ENCODE peak calls at places on chromosome 4, in ten cellular contexts. One of them, this sample, is unnamed.

GRCh38 chr4:20422398-20422797 is 170.7 kb downstream of the SLIT2 start:
- DNase-seq in RWPE1: peak
- DNase-seq in foreskin fibroblast: peak
- DNase-seq in CD4-positive, alpha-beta T cell: peak
- DNase-seq in fibroblast of lung: peak
- DNase-seq in astrocyte of the spinal cord: peak
- DNase-seq in pancreas: peak
- DNase-seq in adrenal gland: peak
- DNase-seq in omental fat pad: no peak
- DNase-seq in AG04450: no peak
- DNase-seq in this sample: peak

GRCh38 chr4:15961778-15962510 is 1.0 kb downstream of the FGFBP2 start:
- DNase-seq in RWPE1: no peak
- DNase-seq in foreskin fibroblast: no peak
- DNase-seq in CD4-positive, alpha-beta T cell: no peak
- DNase-seq in fibroblast of lung: no peak
- DNase-seq in astrocyte of the spinal cord: no peak
- DNase-seq in pancreas: no peak
- DNase-seq in adrenal gland: no peak
- DNase-seq in omental fat pad: no peak
- DNase-seq in AG04450: no peak
- DNase-seq in this sample: no peak

GRCh38 chr4:182083681-182084410 is 159.4 kb upstream of the TENM3 start:
- DNase-seq in RWPE1: no peak
- DNase-seq in foreskin fibroblast: no peak
- DNase-seq in CD4-positive, alpha-beta T cell: no peak
- DNase-seq in fibroblast of lung: peak
- DNase-seq in astrocyte of the spinal cord: no peak
- DNase-seq in pancreas: no peak
- DNase-seq in adrenal gland: no peak
- DNase-seq in omental fat pad: no peak
- DNase-seq in AG04450: no peak
- DNase-seq in this sample: no peak

GRCh38 chr4:55549888-55550287 is 3.2 kb upstream of the CLOCK start:
- DNase-seq in RWPE1: peak
- DNase-seq in foreskin fibroblast: peak
- DNase-seq in CD4-positive, alpha-beta T cell: no peak
- DNase-seq in fibroblast of lung: peak
- DNase-seq in astrocyte of the spinal cord: peak
- DNase-seq in pancreas: no peak
- DNase-seq in adrenal gland: no peak
- DNase-seq in omental fat pad: no peak
- DNase-seq in AG04450: peak
- DNase-seq in this sample: no peak

GRCh38 chr4:154254999-154255398 is 236.6 kb downstream of the DCHS2 start:
- DNase-seq in RWPE1: no peak
- DNase-seq in foreskin fibroblast: no peak
- DNase-seq in CD4-positive, alpha-beta T cell: no peak
- DNase-seq in fibroblast of lung: no peak
- DNase-seq in astrocyte of the spinal cord: no peak
- DNase-seq in pancreas: no peak
- DNase-seq in adrenal gland: no peak
- DNase-seq in omental fat pad: no peak
- DNase-seq in AG04450: no peak
- DNase-seq in this sample: no peak

GRCh38 chr4:121658125-121658524 is 38.7 kb downstream of the ANXA5 start:
- DNase-seq in RWPE1: no peak
- DNase-seq in foreskin fibroblast: no peak
- DNase-seq in CD4-positive, alpha-beta T cell: no peak
- DNase-seq in fibroblast of lung: no peak
- DNase-seq in astrocyte of the spinal cord: no peak
- DNase-seq in pancreas: no peak
- DNase-seq in adrenal gland: no peak
- DNase-seq in omental fat pad: no peak
- DNase-seq in AG04450: no peak
- DNase-seq in this sample: no peak

GRCh38 chr4:152735302-152735917 is 44.1 kb downstream of the TIGD4 start:
- DNase-seq in RWPE1: peak
- DNase-seq in foreskin fibroblast: peak
- DNase-seq in CD4-positive, alpha-beta T cell: no peak
- DNase-seq in fibroblast of lung: peak
- DNase-seq in astrocyte of the spinal cord: peak
- DNase-seq in pancreas: no peak
- DNase-seq in adrenal gland: no peak
- DNase-seq in omental fat pad: no peak
- DNase-seq in AG04450: no peak
- DNase-seq in this sample: no peak

GRCh38 chr4:186932196-186932595 is 208.5 kb upstream of the FAT1 start:
- DNase-seq in RWPE1: no peak
- DNase-seq in foreskin fibroblast: no peak
- DNase-seq in CD4-positive, alpha-beta T cell: no peak
- DNase-seq in fibroblast of lung: peak
- DNase-seq in astrocyte of the spinal cord: peak
- DNase-seq in pancreas: no peak
- DNase-seq in adrenal gland: no peak
- DNase-seq in omental fat pad: no peak
- DNase-seq in AG04450: no peak
- DNase-seq in this sample: no peak

GRCh38 chr4:37802068-37802666 is 24.3 kb upstream of the PGM2 start:
- DNase-seq in RWPE1: peak
- DNase-seq in foreskin fibroblast: peak
- DNase-seq in CD4-positive, alpha-beta T cell: no peak
- DNase-seq in fibroblast of lung: peak
- DNase-seq in astrocyte of the spinal cord: peak
- DNase-seq in pancreas: peak
- DNase-seq in adrenal gland: peak
- DNase-seq in omental fat pad: no peak
- DNase-seq in AG04450: no peak
- DNase-seq in this sample: no peak

GRCh38 chr4:6668391-6668790 is 25.3 kb upstream of the S100P start:
- DNase-seq in RWPE1: peak
- DNase-seq in foreskin fibroblast: peak
- DNase-seq in CD4-positive, alpha-beta T cell: no peak
- DNase-seq in fibroblast of lung: peak
- DNase-seq in astrocyte of the spinal cord: no peak
- DNase-seq in pancreas: no peak
- DNase-seq in adrenal gland: no peak
- DNase-seq in omental fat pad: no peak
- DNase-seq in AG04450: peak
- DNase-seq in this sample: no peak

GRCh38 chr4:11232004-11232403 is 196.7 kb downstream of the HS3ST1 start:
- DNase-seq in RWPE1: no peak
- DNase-seq in foreskin fibroblast: no peak
- DNase-seq in CD4-positive, alpha-beta T cell: no peak
- DNase-seq in fibroblast of lung: peak
- DNase-seq in astrocyte of the spinal cord: peak
- DNase-seq in pancreas: no peak
- DNase-seq in adrenal gland: no peak
- DNase-seq in omental fat pad: no peak
- DNase-seq in AG04450: no peak
- DNase-seq in this sample: no peak

GRCh38 chr4:71553605-71554004 is 214.8 kb downstream of the SLC4A4 start:
- DNase-seq in RWPE1: peak
- DNase-seq in foreskin fibroblast: peak
- DNase-seq in CD4-positive, alpha-beta T cell: no peak
- DNase-seq in fibroblast of lung: peak
- DNase-seq in astrocyte of the spinal cord: peak
- DNase-seq in pancreas: no peak
- DNase-seq in adrenal gland: no peak
- DNase-seq in omental fat pad: no peak
- DNase-seq in AG04450: no peak
- DNase-seq in this sample: no peak
- TF ChIP-seq CTCF in RWPE1: no peak
- TF ChIP-seq CTCF in foreskin fibroblast: peak
- TF ChIP-seq CTCF in CD4-positive, alpha-beta T cell: no peak
- TF ChIP-seq CTCF in fibroblast of lung: peak
- TF ChIP-seq CTCF in astrocyte of the spinal cord: peak
- TF ChIP-seq CTCF in pancreas: peak
- TF ChIP-seq CTCF in adrenal gland: peak
- TF ChIP-seq CTCF in omental fat pad: no peak
- TF ChIP-seq CTCF in AG04450: peak
- TF ChIP-seq CTCF in this sample: peak

DNA sequence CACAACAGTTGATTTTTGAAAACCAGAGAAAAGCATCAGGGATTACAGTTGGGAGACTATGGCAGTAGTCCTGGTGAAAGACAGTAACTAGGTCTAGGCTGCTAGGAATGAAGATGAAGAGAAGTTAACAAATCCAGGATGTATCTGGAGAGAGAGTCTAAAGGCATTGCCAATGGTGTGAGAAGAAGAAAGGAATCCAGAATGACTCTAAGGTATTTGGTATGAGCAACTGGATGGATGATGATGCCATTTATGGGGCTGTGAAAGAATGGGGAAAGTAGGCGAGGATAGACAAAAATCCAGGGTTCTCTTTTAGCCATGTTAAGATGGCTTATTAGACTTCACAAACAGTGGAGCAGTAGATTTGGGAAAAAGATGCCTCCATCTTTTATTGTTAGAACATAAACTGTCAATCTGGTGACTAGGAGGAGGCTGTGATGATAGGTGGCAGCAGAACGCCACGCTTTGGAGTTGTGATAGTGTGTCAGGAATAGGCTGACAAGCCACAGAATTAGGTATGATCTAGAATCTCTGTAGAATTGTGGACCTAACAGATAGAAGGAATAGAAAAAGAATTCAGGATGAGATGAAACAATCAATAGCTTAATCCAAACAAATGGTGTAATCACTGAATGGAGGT is 27.3 kb upstream of the JADE1 start:
- DNase-seq in RWPE1: no peak
- DNase-seq in foreskin fibroblast: peak
- DNase-seq in CD4-positive, alpha-beta T cell: peak
- DNase-seq in fibroblast of lung: peak
- DNase-seq in astrocyte of the spinal cord: no peak
- DNase-seq in pancreas: no peak
- DNase-seq in adrenal gland: peak
- DNase-seq in omental fat pad: no peak
- DNase-seq in AG04450: no peak
- DNase-seq in this sample: no peak
- TF ChIP-seq CTCF in RWPE1: no peak
- TF ChIP-seq CTCF in foreskin fibroblast: no peak
- TF ChIP-seq CTCF in CD4-positive, alpha-beta T cell: peak
- TF ChIP-seq CTCF in fibroblast of lung: no peak
- TF ChIP-seq CTCF in astrocyte of the spinal cord: no peak
- TF ChIP-seq CTCF in pancreas: no peak
- TF ChIP-seq CTCF in adrenal gland: no peak
- TF ChIP-seq CTCF in omental fat pad: no peak
- TF ChIP-seq CTCF in AG04450: no peak
- TF ChIP-seq CTCF in this sample: no peak

DNA sequence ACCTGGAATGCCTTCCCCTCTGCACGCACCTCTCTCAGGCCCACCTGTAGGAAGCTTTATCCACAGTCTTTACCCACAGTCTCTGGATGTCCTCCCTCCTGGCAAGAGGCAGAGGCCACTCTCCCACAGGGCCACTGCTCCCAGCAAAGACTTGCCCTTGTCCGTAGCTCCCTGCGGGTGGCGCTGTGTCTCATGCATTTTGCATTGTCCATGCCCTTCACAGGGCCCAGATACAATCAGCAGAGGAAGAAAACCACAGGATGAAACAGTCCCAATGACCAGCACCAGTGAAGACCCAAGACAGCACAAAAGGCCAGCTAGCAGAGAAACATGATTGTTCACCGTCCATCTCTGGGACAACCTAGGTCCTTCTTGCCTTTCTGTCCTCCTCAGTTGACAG is 2.1 kb upstream of the NSG1 start:
- DNase-seq in RWPE1: no peak
- DNase-seq in foreskin fibroblast: no peak
- DNase-seq in CD4-positive, alpha-beta T cell: no peak
- DNase-seq in fibroblast of lung: no peak
- DNase-seq in astrocyte of the spinal cord: no peak
- DNase-seq in pancreas: no peak
- DNase-seq in adrenal gland: peak
- DNase-seq in omental fat pad: no peak
- DNase-seq in AG04450: no peak
- DNase-seq in this sample: no peak
- TF ChIP-seq CTCF in RWPE1: no peak
- TF ChIP-seq CTCF in foreskin fibroblast: peak
- TF ChIP-seq CTCF in CD4-positive, alpha-beta T cell: peak
- TF ChIP-seq CTCF in fibroblast of lung: peak
- TF ChIP-seq CTCF in astrocyte of the spinal cord: peak
- TF ChIP-seq CTCF in pancreas: no peak
- TF ChIP-seq CTCF in adrenal gland: no peak
- TF ChIP-seq CTCF in omental fat pad: no peak
- TF ChIP-seq CTCF in AG04450: peak
- TF ChIP-seq CTCF in this sample: no peak

GRCh38 chr4:1843852-1844251 is 12.1 kb downstream of the LETM1 start:
- DNase-seq in RWPE1: no peak
- DNase-seq in foreskin fibroblast: peak
- DNase-seq in CD4-positive, alpha-beta T cell: no peak
- DNase-seq in fibroblast of lung: no peak
- DNase-seq in astrocyte of the spinal cord: no peak
- DNase-seq in pancreas: no peak
- DNase-seq in adrenal gland: peak
- DNase-seq in omental fat pad: no peak
- DNase-seq in AG04450: no peak
- DNase-seq in this sample: no peak

GRCh38 chr4:1841886-1842210 is 14.1 kb downstream of the LETM1 start:
- DNase-seq in RWPE1: no peak
- DNase-seq in foreskin fibroblast: no peak
- DNase-seq in CD4-positive, alpha-beta T cell: no peak
- DNase-seq in fibroblast of lung: no peak
- DNase-seq in astrocyte of the spinal cord: no peak
- DNase-seq in pancreas: no peak
- DNase-seq in adrenal gland: no peak
- DNase-seq in omental fat pad: no peak
- DNase-seq in AG04450: no peak
- DNase-seq in this sample: no peak

GRCh38 chr4:1842993-1843448 is 12.9 kb downstream of the LETM1 start:
- DNase-seq in RWPE1: no peak
- DNase-seq in foreskin fibroblast: peak
- DNase-seq in CD4-positive, alpha-beta T cell: no peak
- DNase-seq in fibroblast of lung: peak
- DNase-seq in astrocyte of the spinal cord: peak
- DNase-seq in pancreas: no peak
- DNase-seq in adrenal gland: peak
- DNase-seq in omental fat pad: no peak
- DNase-seq in AG04450: peak
- DNase-seq in this sample: no peak

GRCh38 chr4:1841201-1841885 is 14.6 kb downstream of the LETM1 start:
- DNase-seq in RWPE1: no peak
- DNase-seq in foreskin fibroblast: no peak
- DNase-seq in CD4-positive, alpha-beta T cell: no peak
- DNase-seq in fibroblast of lung: no peak
- DNase-seq in astrocyte of the spinal cord: no peak
- DNase-seq in pancreas: no peak
- DNase-seq in adrenal gland: no peak
- DNase-seq in omental fat pad: no peak
- DNase-seq in AG04450: no peak
- DNase-seq in this sample: no peak

DNA sequence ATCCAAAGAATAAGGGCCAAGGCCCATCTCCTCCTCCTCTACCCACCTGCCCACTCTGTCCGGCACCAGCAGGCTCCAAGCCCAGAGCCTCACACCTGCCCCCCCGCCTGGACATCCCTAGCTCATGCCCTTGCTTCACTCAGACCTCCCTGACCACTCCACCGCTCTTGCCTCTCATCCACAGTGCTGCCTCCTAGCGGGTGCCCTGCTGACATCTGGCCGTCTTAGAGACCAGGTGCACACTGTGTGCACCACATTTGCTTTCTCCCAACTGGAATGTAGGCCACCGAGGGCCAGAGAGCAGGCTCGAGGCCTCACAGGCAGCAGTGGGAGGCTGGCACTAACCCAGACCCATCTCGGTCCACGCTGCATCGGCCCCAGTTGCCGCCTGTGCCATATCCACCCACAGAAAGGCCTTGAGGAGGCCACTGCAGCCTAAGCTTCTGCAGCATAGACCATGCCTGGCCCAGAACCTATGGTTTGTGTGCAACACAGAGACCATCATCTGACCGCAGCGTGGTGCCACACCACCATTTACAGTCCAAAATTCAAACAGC is 13.5 kb downstream of the LETM1 start:
- DNase-seq in RWPE1: no peak
- DNase-seq in foreskin fibroblast: no peak
- DNase-seq in CD4-positive, alpha-beta T cell: no peak
- DNase-seq in fibroblast of lung: peak
- DNase-seq in astrocyte of the spinal cord: no peak
- DNase-seq in pancreas: no peak
- DNase-seq in adrenal gland: no peak
- DNase-seq in omental fat pad: no peak
- DNase-seq in AG04450: no peak
- DNase-seq in this sample: no peak
- TF ChIP-seq CTCF in RWPE1: no peak
- TF ChIP-seq CTCF in foreskin fibroblast: no peak
- TF ChIP-seq CTCF in CD4-positive, alpha-beta T cell: no peak
- TF ChIP-seq CTCF in fibroblast of lung: no peak
- TF ChIP-seq CTCF in astrocyte of the spinal cord: peak
- TF ChIP-seq CTCF in pancreas: no peak
- TF ChIP-seq CTCF in adrenal gland: no peak
- TF ChIP-seq CTCF in omental fat pad: no peak
- TF ChIP-seq CTCF in AG04450: peak
- TF ChIP-seq CTCF in this sample: no peak

This sample was measured in ascending aorta.